ENCODE peak calls at places on chromosomes 12 and 14, in four cellular contexts. A is nephron progenitor cell; E is cerebellar cortex; P is stimulated activated CD4-positive, alpha-beta T cell treated with anti-CD3 and anti-CD28 coated beads, Interleukin-4, amount 100 ng/mL, for 48 hours. F is an unnamed sample.

GRCh38 chr12:53703746-53704145 is 23.5 kb downstream of the CALCOCO1 start:
- DNase-seq in A (no peak), E (no peak), P (no peak), F (no peak)

GRCh38 chr14:98736701-98737338 is 535.2 kb downstream of the BCL11B start:
- DNase-seq in A (no peak), E (no peak), P (no peak), F (no peak)

GRCh38 chr14:39268393-39268792 is 34.7 kb downstream of the MIA2 start:
- DNase-seq in A (no peak), E (peak), P (no peak), F (no peak)

GRCh38 chr12:111363578-111363977 is 5.3 kb downstream of the PHETA1 start:
- DNase-seq in A (no peak), E (no peak), P (no peak), F (no peak)

GRCh38 chr14:24883571-24883970 is 166.4 kb downstream of the STXBP6 start:
- DNase-seq in A (no peak), E (no peak), P (no peak), F (no peak)

GRCh38 chr14:44963775-44964380 is 1.9 kb downstream of the TOGARAM1 start:
- DNase-seq in A (no peak), E (peak), P (no peak), F (no peak)

GRCh38 chr14:93943052-93943451 is 15.9 kb downstream of the FAM181A start:
- DNase-seq in A (no peak), E (no peak), P (no peak), F (no peak)

GRCh38 chr12:13376627-13377373 is 180.3 kb downstream of the EMP1 start:
- DNase-seq in A (no peak), E (no peak), P (no peak), F (peak)

GRCh38 chr14:66709292-66709691 is 201.3 kb downstream of the GPHN start:
- DNase-seq in A (no peak), E (no peak), P (no peak), F (no peak)

GRCh38 chr14:100092832-100093231 is 27.6 kb downstream of the EVL start:
- DNase-seq in A (no peak), E (no peak), P (no peak), F (no peak)

GRCh38 chr12:16359512-16360491 is 12.4 kb downstream of the MGST1 start:
- DNase-seq in A (peak), E (peak), P (peak), F (peak)